ENCODE peak calls at places on chromosomes 2 and 18, in five cellular contexts. One of them, this sample, is unnamed.

GRCh38 chr18:50709215-50709614 is 110.6 kb downstream of the MRO start:
- ATAC-seq in A549: no peak
- ATAC-seq in upper lobe of left lung: no peak
- ATAC-seq in K562: no peak
- ATAC-seq in HepG2: peak
- ATAC-seq in this sample: no peak

GRCh38 chr2:949894-950626 is 589 bp upstream of the SNTG2 start:
- ATAC-seq in A549: peak
- ATAC-seq in upper lobe of left lung: peak
- ATAC-seq in K562: peak
- ATAC-seq in HepG2: no peak
- ATAC-seq in this sample: peak

GRCh38 chr2:109325570-109325969 is 196.6 kb downstream of the SH3RF3 start:
- ATAC-seq in A549: no peak
- ATAC-seq in upper lobe of left lung: no peak
- ATAC-seq in K562: no peak
- ATAC-seq in HepG2: no peak
- ATAC-seq in this sample: no peak

GRCh38 chr18:57841568-57841967 is 38.5 kb upstream of the ATP8B1 start:
- ATAC-seq in A549: no peak
- ATAC-seq in upper lobe of left lung: no peak
- ATAC-seq in K562: no peak
- ATAC-seq in HepG2: no peak
- ATAC-seq in this sample: no peak

GRCh38 chr2:159939946-159940345 is 122.5 kb downstream of the PLA2R1 start:
- ATAC-seq in A549: peak
- ATAC-seq in upper lobe of left lung: no peak
- ATAC-seq in K562: peak
- ATAC-seq in HepG2: peak
- ATAC-seq in this sample: no peak

GRCh38 chr2:64634338-64635267 is 19.1 kb downstream of the SERTAD2 start:
- ATAC-seq in A549: no peak
- ATAC-seq in upper lobe of left lung: no peak
- ATAC-seq in K562: no peak
- ATAC-seq in HepG2: no peak
- ATAC-seq in this sample: peak

GRCh38 chr2:188978291-188979081 is 4.3 kb downstream of the COL3A1 start:
- ATAC-seq in A549: peak
- ATAC-seq in upper lobe of left lung: peak
- ATAC-seq in K562: no peak
- ATAC-seq in HepG2: peak
- ATAC-seq in this sample: peak

GRCh38 chr2:73700661-73701447 is 36.3 kb downstream of the TPRKB start:
- ATAC-seq in A549: no peak
- ATAC-seq in upper lobe of left lung: peak
- ATAC-seq in K562: peak
- ATAC-seq in HepG2: no peak
- ATAC-seq in this sample: peak

GRCh38 chr2:7071916-7072556 is 154.8 kb downstream of the RNF144A start:
- ATAC-seq in A549: no peak
- ATAC-seq in upper lobe of left lung: peak
- ATAC-seq in K562: no peak
- ATAC-seq in HepG2: peak
- ATAC-seq in this sample: no peak

GRCh38 chr2:138711812-138712211 is 68.4 kb downstream of the NXPH2 start:
- ATAC-seq in A549: no peak
- ATAC-seq in upper lobe of left lung: no peak
- ATAC-seq in K562: no peak
- ATAC-seq in HepG2: no peak
- ATAC-seq in this sample: no peak

DNA sequence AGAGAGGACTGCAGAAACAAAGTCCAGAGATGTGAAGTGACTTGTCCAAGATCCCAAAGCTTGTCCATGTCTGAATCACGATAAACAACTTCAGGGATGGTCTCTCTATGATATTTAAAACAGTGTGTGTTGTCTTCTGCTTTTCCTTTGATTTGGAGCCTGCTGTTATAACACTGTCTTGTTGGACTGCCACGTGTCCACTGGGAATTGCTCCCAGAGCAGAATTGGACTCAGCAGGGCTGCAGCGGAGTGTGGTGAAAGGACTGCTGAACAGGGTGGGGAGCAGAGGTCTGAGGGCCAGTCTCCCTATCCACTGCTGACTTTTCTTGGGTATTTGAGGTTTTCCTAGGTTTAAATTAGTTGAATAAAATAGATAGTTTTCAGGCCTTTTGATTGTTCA is 68.3 kb downstream of the IL1R2 start:
- ATAC-seq in A549: no peak
- ATAC-seq in upper lobe of left lung: no peak
- ATAC-seq in K562: no peak
- ATAC-seq in HepG2: no peak
- ATAC-seq in this sample: no peak
- H3K4me3 ChIP-seq in A549: no peak
- H3K4me3 ChIP-seq in upper lobe of left lung: no peak
- H3K4me3 ChIP-seq in K562: no peak
- H3K4me3 ChIP-seq in HepG2: no peak
- H3K4me3 ChIP-seq in this sample: no peak

DNA sequence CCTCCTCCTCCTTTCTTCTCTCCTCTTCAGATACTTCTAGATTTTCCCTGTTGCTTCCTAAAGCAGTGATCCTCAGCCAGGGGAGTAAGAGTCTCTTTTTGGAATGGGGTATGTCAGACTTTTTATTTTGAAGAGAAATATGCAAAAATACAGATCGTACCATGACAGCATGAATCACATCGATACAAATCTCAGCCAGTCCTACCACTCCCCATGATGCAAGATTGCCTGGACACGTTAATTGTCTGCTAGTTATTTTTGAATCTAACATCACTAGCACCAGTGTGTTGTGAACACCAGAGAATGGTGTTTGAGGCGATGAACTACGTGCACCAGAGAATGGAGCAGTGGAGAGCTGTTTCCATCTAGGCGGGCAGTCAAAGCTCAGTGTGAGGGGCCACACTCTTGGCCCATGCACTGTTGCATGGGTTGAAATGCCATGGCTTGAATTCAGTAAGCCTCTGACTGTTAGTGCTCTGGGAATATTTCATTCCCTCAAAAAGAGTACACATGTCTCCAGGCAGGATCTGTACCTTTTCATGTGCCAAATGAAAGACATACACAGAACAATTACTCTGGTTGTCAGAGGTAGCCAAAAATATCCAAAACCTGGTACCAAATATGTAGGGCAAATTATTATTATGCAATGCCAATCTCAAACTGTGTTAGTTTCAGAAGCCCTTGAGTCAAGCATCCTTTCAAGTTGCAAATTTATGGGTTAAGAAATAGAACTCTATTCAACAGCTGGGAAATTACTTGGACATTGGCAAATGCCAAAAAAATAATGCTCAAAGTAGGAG is 46.3 kb upstream of the RALBP1 start:
- ATAC-seq in A549: no peak
- ATAC-seq in upper lobe of left lung: peak
- ATAC-seq in K562: no peak
- ATAC-seq in HepG2: no peak
- ATAC-seq in this sample: peak
- H3K27ac ChIP-seq in A549: no peak
- H3K27ac ChIP-seq in upper lobe of left lung: no peak
- H3K27ac ChIP-seq in K562: no peak
- H3K27ac ChIP-seq in HepG2: no peak
- H3K27ac ChIP-seq in this sample: peak

GRCh38 chr2:103868394-103868793 is 985.5 kb upstream of the POU3F3 start:
- ATAC-seq in A549: no peak
- ATAC-seq in upper lobe of left lung: no peak
- ATAC-seq in K562: no peak
- ATAC-seq in HepG2: no peak
- ATAC-seq in this sample: no peak
- TF ChIP-seq EP300 in A549: no peak
- TF ChIP-seq EP300 in upper lobe of left lung: no peak
- TF ChIP-seq EP300 in K562: no peak
- TF ChIP-seq EP300 in HepG2: no peak
- TF ChIP-seq EP300 in this sample: no peak

GRCh38 chr2:71417300-71418202 is 35.8 kb upstream of the DYSF start:
- ATAC-seq in A549: peak
- ATAC-seq in upper lobe of left lung: no peak
- ATAC-seq in K562: peak
- ATAC-seq in HepG2: no peak
- ATAC-seq in this sample: no peak
- H3K4me3 ChIP-seq in A549: peak
- H3K4me3 ChIP-seq in upper lobe of left lung: no peak
- H3K4me3 ChIP-seq in K562: peak
- H3K4me3 ChIP-seq in HepG2: no peak
- H3K4me3 ChIP-seq in this sample: peak